ENCODE peak calls at places on chromosome 6, in seven cellular contexts. Z is effector memory CD4-positive, alpha-beta T cell; T is adrenal gland; E is left ventricle myocardium inferior; J is DND-41; S is AG04450; R is heart left ventricle. U is an unnamed sample. For H3K9me3, the result is how much of the 10 kb centered on the place peaks cover.

GRCh38 chr6:109327502-109327901 is 54.8 kb downstream of the CD164 start:
- DNase-seq in R (no peak), Z (no peak), S (no peak), E (no peak), T (no peak), J (no peak), U (no peak)

GRCh38 chr6:11271637-11272036 is 39.2 kb upstream of the NEDD9 start:
- DNase-seq in T (no peak), Z (no peak), S (peak), E (no peak), J (no peak), R (no peak), U (no peak)

GRCh38 chr6:80771941-80772340 is 665.5 kb downstream of the BCKDHB start:
- DNase-seq in Z (no peak), R (no peak), E (no peak), S (no peak), J (peak), T (no peak), U (no peak)

GRCh38 chr6:89180971-89181370 is 35.1 kb downstream of the PM20D2 start:
- DNase-seq in Z (no peak), R (no peak), T (no peak), J (no peak), S (no peak), E (no peak), U (no peak)

GRCh38 chr6:89489078-89489477 is 56.1 kb downstream of the ANKRD6 start:
- DNase-seq in J (no peak), S (no peak), R (no peak), E (no peak), Z (no peak), T (no peak), U (no peak)

GRCh38 chr6:135358907-135359459 is 138.6 kb downstream of the AHI1 start:
- DNase-seq in Z (no peak), T (no peak), S (no peak), J (no peak), R (no peak), E (no peak), U (no peak)

GRCh38 chr6:35327349-35328027 is 14.9 kb upstream of the PPARD start:
- DNase-seq in E (peak), T (peak), J (peak), S (peak), Z (peak), R (peak), U (peak)

GRCh38 chr6:169556758-169557505 is 144.9 kb downstream of the WDR27 start:
- DNase-seq in T (no peak), Z (no peak), R (no peak), S (no peak), J (no peak), E (no peak), U (no peak)

GRCh38 chr6:87155920-87156600 is 695 bp downstream of the ZNF292 start:
- DNase-seq in S (no peak), J (no peak), R (peak), Z (no peak), E (peak), T (peak), U (peak)

GRCh38 chr6:33312361-33313104 is 1.3 kb downstream of the TAPBP start:
- DNase-seq in Z (peak), S (no peak), R (peak), E (peak), T (peak), J (peak), U (peak)

GRCh38 chr6:105488521-105489212 is 85.8 kb upstream of the PREP start:
- DNase-seq in R (no peak), J (no peak), Z (no peak), E (no peak), T (no peak), S (no peak), U (no peak)

GRCh38 chr6:32935551-32936246 is 5.1 kb downstream of the HLA-DMB start:
- DNase-seq in Z (no peak), E (no peak), R (no peak), J (no peak), T (no peak), S (no peak), U (no peak)

GRCh38 chr6:99514089-99514488 is 1.1 kb downstream of the USP45 start:
- DNase-seq in R (no peak), Z (no peak), S (no peak), T (no peak), J (no peak), E (no peak), U (no peak)

GRCh38 chr6:12653396-12653910 is 63.1 kb upstream of the PHACTR1 start:
- DNase-seq in E (no peak), J (no peak), Z (no peak), S (no peak), R (no peak), T (no peak), U (no peak)

GRCh38 chr6:88422831-88423230 is 256.7 kb upstream of the CNR1 start:
- DNase-seq in E (no peak), T (no peak), J (no peak), R (no peak), Z (no peak), S (no peak), U (no peak)

GRCh38 chr6:157135691-157136090 is 187.6 kb downstream of the TMEM242 start:
- DNase-seq in T (no peak), R (no peak), S (no peak), J (no peak), Z (no peak), E (no peak), U (no peak)

GRCh38 chr6:1535295-1535694 is 74.4 kb upstream of the FOXC1 start:
- DNase-seq in T (no peak), J (no peak), S (no peak), Z (peak), R (no peak), E (no peak), U (no peak)

GRCh38 chr6:135995160-135995898 is 143.8 kb downstream of the PDE7B start:
- DNase-seq in J (no peak), Z (no peak), E (no peak), T (no peak), R (no peak), S (peak), U (no peak)

GRCh38 chr6:115932481-115932880 is 128.2 kb downstream of the FRK start:
- DNase-seq in J (no peak), R (no peak), T (no peak), S (no peak), Z (no peak), E (no peak), U (no peak)

GRCh38 chr6:35919827-35920751 is 809 bp downstream of the SRPK1 start:
- DNase-seq in R (peak), S (no peak), E (no peak), Z (peak), T (no peak), J (peak), U (peak)

GRCh38 chr6:167795874-167796667 is 30.6 kb upstream of the AFDN start:
- DNase-seq in T (peak), S (no peak), E (peak), R (peak), J (no peak), Z (no peak), U (no peak)

GRCh38 chr6:111502154-111502553 is 19.1 kb upstream of the REV3L start:
- DNase-seq in T (no peak), Z (no peak), E (no peak), J (no peak), R (no peak), S (no peak), U (no peak)

GRCh38 chr6:160418370-160418769 is 70.2 kb downstream of the SLC22A3 start:
- DNase-seq in E (no peak), Z (no peak), J (no peak), T (no peak), S (no peak), R (no peak), U (no peak)

GRCh38 chr6:37308084-37308817 is 45.5 kb upstream of the RNF8 start:
- DNase-seq in E (no peak), S (no peak), J (no peak), R (no peak), Z (no peak), T (no peak), U (no peak)

GRCh38 chr6:104682722-104683643 is 176.7 kb downstream of the HACE1 start:
- DNase-seq in R (peak), T (peak), S (peak), Z (peak), E (peak), J (peak), U (peak)

GRCh38 chr6:158554611-158555361 is 5.1 kb upstream of the TMEM181 start:
- DNase-seq in Z (no peak), S (no peak), T (no peak), R (no peak), J (no peak), E (no peak), U (no peak)

GRCh38 chr6:67252663-67253062 is 1382.4 kb upstream of the ADGRB3 start:
- DNase-seq in J (peak), E (no peak), S (no peak), T (peak), R (no peak), Z (no peak), U (no peak)

GRCh38 chr6:56961151-56961550 is 6.2 kb downstream of the BEND6 start:
- DNase-seq in Z (no peak), R (no peak), E (no peak), S (no peak), T (no peak), J (no peak), U (no peak)

GRCh38 chr6:158926429-158926828 is 73.6 kb downstream of the RSPH3 start:
- DNase-seq in S (peak), J (no peak), R (no peak), Z (no peak), T (no peak), E (no peak), U (no peak)

GRCh38 chr6:105810105-105810921 is 275.8 kb upstream of the PRDM1 start:
- DNase-seq in E (peak), T (peak), Z (no peak), J (peak), R (peak), S (peak), U (no peak)

GRCh38 chr6:44058617-44059358 is 68.5 kb downstream of the MRPL14 start:
- DNase-seq in Z (no peak), T (peak), E (peak), S (peak), J (no peak), R (peak), U (no peak)

GRCh38 chr6:44057931-44058616 is 69.2 kb downstream of the MRPL14 start:
- DNase-seq in R (no peak), E (no peak), S (no peak), J (no peak), T (no peak), Z (no peak), U (no peak)

GRCh38 chr6:44060622-44061374 is 66.5 kb downstream of the MRPL14 start:
- DNase-seq in E (no peak), S (no peak), J (no peak), Z (no peak), T (no peak), R (no peak), U (no peak)

GRCh38 chr6:44061375-44062104 is 65.7 kb downstream of the MRPL14 start:
- DNase-seq in E (no peak), R (no peak), Z (no peak), S (no peak), J (no peak), T (no peak), U (no peak)

DNA sequence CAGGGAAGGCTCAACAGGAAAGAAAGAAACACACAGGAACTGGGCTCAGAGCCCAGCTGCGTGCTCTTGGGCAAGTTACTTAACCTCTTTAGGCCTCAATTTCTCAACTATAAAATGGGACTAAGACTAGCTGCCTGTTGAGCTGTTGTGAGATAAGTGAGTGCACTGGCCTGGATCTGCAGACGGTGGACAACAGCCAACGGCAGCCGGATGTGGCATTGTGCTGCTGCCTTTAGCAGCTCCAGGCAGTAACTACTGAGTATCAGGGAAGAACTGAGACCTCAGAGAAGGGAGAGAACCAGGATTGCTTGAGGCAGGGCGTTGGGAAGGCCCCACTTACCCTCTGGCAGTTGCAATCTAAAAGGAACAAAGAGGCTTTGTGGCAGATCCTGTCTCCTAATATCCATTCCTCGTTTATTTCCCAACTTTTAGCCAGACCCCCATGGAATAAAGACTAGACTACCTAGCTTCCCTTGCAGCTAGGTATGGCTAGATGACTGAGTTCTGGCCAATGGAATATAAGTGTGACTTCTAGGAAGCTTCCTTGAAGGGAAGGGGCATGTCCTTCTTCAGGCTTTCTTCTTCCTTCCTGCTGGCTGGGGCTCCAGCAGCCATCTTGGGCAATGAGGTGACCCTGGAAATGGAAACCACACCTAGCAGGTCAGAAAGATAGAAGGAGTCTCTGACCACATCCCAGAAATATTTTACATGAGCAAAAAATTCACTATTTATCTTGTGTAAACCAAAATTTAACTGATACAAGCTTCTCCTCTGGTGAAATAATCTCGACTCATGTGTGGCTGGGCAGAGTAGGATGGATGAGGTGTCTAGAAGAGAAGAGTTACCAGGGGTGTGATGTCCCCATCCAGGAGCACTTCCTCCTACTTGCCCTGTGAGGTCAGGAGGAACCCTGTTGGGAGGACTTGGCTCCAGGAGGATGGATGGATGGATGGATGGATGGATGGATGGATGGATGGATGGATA is 67.6 kb downstream of the MRPL14 start:
- DNase-seq in J (no peak), Z (no peak), E (peak), T (peak), R (peak), S (no peak), U (no peak)
- H3K9me3 ChIP-seq in J (under half), Z (under half), E (under half), T (under half), R (under half), S (under half), U (under half)

DNA sequence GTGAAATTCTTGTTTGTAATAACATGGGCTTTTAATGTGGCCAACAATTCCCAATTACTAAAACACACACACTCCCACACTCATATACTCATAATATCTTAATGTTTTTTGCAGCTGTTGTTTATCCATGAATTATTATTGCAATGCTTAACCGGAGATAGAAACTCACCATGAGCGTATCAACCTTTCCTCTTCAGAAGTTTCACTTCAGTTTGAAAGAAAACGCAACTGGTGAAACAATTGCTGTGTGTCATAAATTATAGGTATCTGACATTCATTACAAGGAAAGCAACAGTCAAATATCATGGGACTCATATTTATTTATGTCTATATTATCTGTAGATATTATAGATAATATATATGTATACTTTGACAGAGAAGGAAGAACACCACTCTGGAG is 104.1 kb downstream of the HDGFL1 start:
- DNase-seq in Z (no peak), R (no peak), E (no peak), T (no peak), S (no peak), J (no peak), U (no peak)
- H3K9me3 ChIP-seq in Z (under half), R (under half), E (under half), T (under half), S (under half), J (under half), U (under half)

GRCh38 chr6:22383016-22383415 is 86.2 kb upstream of the PRL start:
- DNase-seq in Z (no peak), S (no peak), T (no peak), R (no peak), J (no peak), E (no peak), U (no peak)
- H3K9me3 ChIP-seq in Z (under half), S (under half), T (under half), R (under half), J (under half), E (under half), U (under half)

GRCh38 chr6:303948-304558 is 11.8 kb downstream of the DUSP22 start:
- DNase-seq in S (no peak), R (no peak), E (no peak), J (no peak), Z (no peak), T (no peak), U (no peak)
- H3K9me3 ChIP-seq in S (half or more), R (under half), E (under half), J (under half), Z (under half), T (under half), U (under half)

DNA sequence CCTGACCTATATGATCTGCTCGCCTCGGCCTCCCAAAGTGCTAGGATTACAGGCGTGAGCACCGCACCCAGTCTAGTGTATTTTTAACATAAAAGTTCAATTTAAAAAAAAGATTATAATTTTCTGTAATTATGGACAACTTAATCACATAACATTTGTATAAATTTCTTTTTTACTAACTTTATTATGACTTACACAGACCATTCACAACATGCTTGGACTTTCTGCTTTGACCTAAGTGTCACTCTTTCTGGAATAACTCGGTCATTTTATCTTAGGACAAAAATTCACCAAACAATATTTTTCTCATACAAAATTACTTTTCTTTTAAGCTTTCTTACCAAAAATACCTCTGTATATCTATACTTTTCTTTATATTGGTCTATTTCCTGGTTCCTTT is 15.4 kb upstream of the IL22RA2 start:
- DNase-seq in E (no peak), Z (no peak), S (no peak), T (no peak), J (peak), R (no peak), U (no peak)
- H3K9me3 ChIP-seq in E (half or more), Z (under half), S (under half), T (under half), J (half or more), R (under half), U (under half)

GRCh38 chr6:4801491-4802118 is 25.4 kb downstream of the CDYL start:
- DNase-seq in T (no peak), S (no peak), E (no peak), R (no peak), Z (no peak), J (no peak), U (no peak)

GRCh38 chr6:4800662-4801061 is 24.5 kb downstream of the CDYL start:
- DNase-seq in S (no peak), J (no peak), Z (no peak), E (no peak), T (no peak), R (no peak), U (no peak)

GRCh38 chr6:4797590-4797989 is 21.4 kb downstream of the CDYL start:
- DNase-seq in S (no peak), R (no peak), J (no peak), T (no peak), Z (no peak), E (no peak), U (no peak)

GRCh38 chr6:4802312-4802935 is 26.2 kb downstream of the CDYL start:
- DNase-seq in Z (no peak), T (no peak), S (no peak), E (no peak), R (no peak), J (no peak), U (no peak)

DNA sequence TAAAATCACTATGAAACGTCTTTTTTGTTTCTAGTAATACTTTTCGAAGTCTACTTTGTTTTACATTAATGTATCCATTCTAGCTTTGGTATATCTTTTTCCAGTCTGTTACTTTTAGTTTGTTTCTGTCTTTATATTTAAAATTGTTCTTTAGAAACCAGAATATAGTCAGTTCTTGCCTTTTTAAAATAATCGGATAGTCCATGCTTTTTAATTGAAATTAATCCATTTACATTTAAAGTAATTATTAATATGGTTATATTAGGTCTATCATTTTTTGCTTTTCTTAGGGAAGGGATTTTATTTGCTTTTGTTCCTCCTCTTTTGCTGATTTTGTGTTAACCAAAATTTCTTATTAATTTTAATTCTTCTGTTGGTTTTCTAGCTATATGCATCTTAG is 23.7 kb downstream of the CDYL start:
- DNase-seq in R (no peak), T (no peak), S (no peak), J (no peak), Z (no peak), E (no peak), U (no peak)
- H3K9me3 ChIP-seq in R (under half), T (under half), S (under half), J (under half), Z (under half), E (under half), U (under half)

GRCh38 chr6:27294409-27294808 is 17.7 kb downstream of the POM121L2 start:
- DNase-seq in Z (no peak), J (no peak), R (no peak), E (no peak), T (no peak), S (no peak), U (no peak)
- H3K9me3 ChIP-seq in Z (under half), J (under half), R (under half), E (under half), T (under half), S (under half), U (under half)

GRCh38 chr6:75205776-75206334 is at the start of gene COL12A1:
- DNase-seq in E (peak), R (peak), J (no peak), S (peak), T (peak), Z (no peak), U (no peak)
- H3K9me3 ChIP-seq in E (under half), R (under half), J (under half), S (under half), T (under half), Z (under half), U (under half)